ENCODE peak calls at places on chromosomes 2 and 18, in seven cellular contexts. One of them, this sample, is unnamed.

GRCh38 chr18:11747731-11748130 is 58.7 kb downstream of the GNAL start:
- DNase-seq in OCI-LY7: no peak
- DNase-seq in neural crest cell: no peak
- DNase-seq in HCT116: no peak
- DNase-seq in body of pancreas: no peak
- DNase-seq in GM12864: no peak
- DNase-seq in activated B cell treated with CpG ODN at 0.5 μM for 24 hours: no peak
- DNase-seq in this sample: no peak

GRCh38 chr2:73870084-73870483 is 22.7 kb upstream of the ACTG2 start:
- DNase-seq in OCI-LY7: no peak
- DNase-seq in neural crest cell: no peak
- DNase-seq in HCT116: no peak
- DNase-seq in body of pancreas: peak; percentile 29
- DNase-seq in GM12864: no peak
- DNase-seq in activated B cell treated with CpG ODN at 0.5 μM for 24 hours: no peak
- DNase-seq in this sample: no peak

GRCh38 chr18:2714140-2714539 is 58.6 kb downstream of the SMCHD1 start:
- DNase-seq in OCI-LY7: no peak
- DNase-seq in neural crest cell: no peak
- DNase-seq in HCT116: no peak
- DNase-seq in body of pancreas: no peak
- DNase-seq in GM12864: no peak
- DNase-seq in activated B cell treated with CpG ODN at 0.5 μM for 24 hours: no peak
- DNase-seq in this sample: no peak

GRCh38 chr18:76948345-76948744 is 126.0 kb downstream of the ZNF236 start:
- DNase-seq in OCI-LY7: no peak
- DNase-seq in neural crest cell: no peak
- DNase-seq in HCT116: no peak
- DNase-seq in body of pancreas: no peak
- DNase-seq in GM12864: no peak
- DNase-seq in activated B cell treated with CpG ODN at 0.5 μM for 24 hours: no peak
- DNase-seq in this sample: no peak

GRCh38 chr18:79506191-79507075 is 110.7 kb downstream of the NFATC1 start:
- DNase-seq in OCI-LY7: no peak
- DNase-seq in neural crest cell: no peak
- DNase-seq in HCT116: no peak
- DNase-seq in body of pancreas: no peak
- DNase-seq in GM12864: no peak
- DNase-seq in activated B cell treated with CpG ODN at 0.5 μM for 24 hours: peak; percentile 44
- DNase-seq in this sample: no peak

GRCh38 chr2:150232871-150233270 is 254.6 kb downstream of the RND3 start:
- DNase-seq in OCI-LY7: no peak
- DNase-seq in neural crest cell: no peak
- DNase-seq in HCT116: no peak
- DNase-seq in body of pancreas: no peak
- DNase-seq in GM12864: no peak
- DNase-seq in activated B cell treated with CpG ODN at 0.5 μM for 24 hours: no peak
- DNase-seq in this sample: no peak

GRCh38 chr2:42256502-42256901 is 87.3 kb downstream of the EML4 start:
- DNase-seq in OCI-LY7: peak; percentile 87
- DNase-seq in neural crest cell: no peak
- DNase-seq in HCT116: no peak
- DNase-seq in body of pancreas: no peak
- DNase-seq in GM12864: peak; percentile 53
- DNase-seq in activated B cell treated with CpG ODN at 0.5 μM for 24 hours: no peak
- DNase-seq in this sample: no peak

GRCh38 chr2:174939046-174939445 is 66.1 kb downstream of the CHN1 start:
- DNase-seq in OCI-LY7: no peak
- DNase-seq in neural crest cell: no peak
- DNase-seq in HCT116: peak; percentile 13
- DNase-seq in body of pancreas: no peak
- DNase-seq in GM12864: no peak
- DNase-seq in activated B cell treated with CpG ODN at 0.5 μM for 24 hours: no peak
- DNase-seq in this sample: no peak

GRCh38 chr2:233419626-233420431 is 65.5 kb downstream of the DGKD start:
- DNase-seq in OCI-LY7: peak; percentile 23
- DNase-seq in neural crest cell: no peak
- DNase-seq in HCT116: no peak
- DNase-seq in body of pancreas: no peak
- DNase-seq in GM12864: peak; percentile 57
- DNase-seq in activated B cell treated with CpG ODN at 0.5 μM for 24 hours: no peak
- DNase-seq in this sample: no peak

GRCh38 chr2:66127656-66128055 is 307.3 kb upstream of the MEIS1 start:
- DNase-seq in OCI-LY7: no peak
- DNase-seq in neural crest cell: no peak
- DNase-seq in HCT116: no peak
- DNase-seq in body of pancreas: no peak
- DNase-seq in GM12864: no peak
- DNase-seq in activated B cell treated with CpG ODN at 0.5 μM for 24 hours: no peak
- DNase-seq in this sample: no peak

GRCh38 chr18:22829781-22830180 is 103.3 kb upstream of the RBBP8 start:
- DNase-seq in OCI-LY7: no peak
- DNase-seq in neural crest cell: no peak
- DNase-seq in HCT116: no peak
- DNase-seq in body of pancreas: no peak
- DNase-seq in GM12864: no peak
- DNase-seq in activated B cell treated with CpG ODN at 0.5 μM for 24 hours: no peak
- DNase-seq in this sample: no peak

GRCh38 chr2:29317077-29317517 is 201.9 kb downstream of the CLIP4 start:
- DNase-seq in OCI-LY7: no peak
- DNase-seq in neural crest cell: no peak
- DNase-seq in HCT116: no peak
- DNase-seq in body of pancreas: peak; percentile 55
- DNase-seq in GM12864: peak; percentile 81
- DNase-seq in activated B cell treated with CpG ODN at 0.5 μM for 24 hours: no peak
- DNase-seq in this sample: no peak

GRCh38 chr2:54559593-54560145 is 103.5 kb downstream of the SPTBN1 start:
- DNase-seq in OCI-LY7: peak; percentile 42
- DNase-seq in neural crest cell: peak; percentile 15
- DNase-seq in HCT116: no peak
- DNase-seq in body of pancreas: peak; percentile 50
- DNase-seq in GM12864: no peak
- DNase-seq in activated B cell treated with CpG ODN at 0.5 μM for 24 hours: no peak
- DNase-seq in this sample: no peak

GRCh38 chr2:23121968-23122648 is 262.9 kb upstream of the KLHL29 start:
- DNase-seq in OCI-LY7: no peak
- DNase-seq in neural crest cell: no peak
- DNase-seq in HCT116: no peak
- DNase-seq in body of pancreas: no peak
- DNase-seq in GM12864: no peak
- DNase-seq in activated B cell treated with CpG ODN at 0.5 μM for 24 hours: no peak
- DNase-seq in this sample: no peak

GRCh38 chr18:49623571-49623970 is 61.7 kb downstream of the LIPG start:
- DNase-seq in OCI-LY7: no peak
- DNase-seq in neural crest cell: no peak
- DNase-seq in HCT116: no peak
- DNase-seq in body of pancreas: no peak
- DNase-seq in GM12864: no peak
- DNase-seq in activated B cell treated with CpG ODN at 0.5 μM for 24 hours: no peak
- DNase-seq in this sample: no peak

GRCh38 chr2:50345691-50346090 is 686.2 kb downstream of the NRXN1 start:
- DNase-seq in OCI-LY7: no peak
- DNase-seq in neural crest cell: no peak
- DNase-seq in HCT116: no peak
- DNase-seq in body of pancreas: no peak
- DNase-seq in GM12864: no peak
- DNase-seq in activated B cell treated with CpG ODN at 0.5 μM for 24 hours: no peak
- DNase-seq in this sample: no peak

GRCh38 chr2:50347355-50348044 is 684.4 kb downstream of the NRXN1 start:
- DNase-seq in OCI-LY7: no peak
- DNase-seq in neural crest cell: peak; percentile 38
- DNase-seq in HCT116: no peak
- DNase-seq in body of pancreas: no peak
- DNase-seq in GM12864: no peak
- DNase-seq in activated B cell treated with CpG ODN at 0.5 μM for 24 hours: no peak
- DNase-seq in this sample: no peak

GRCh38 chr2:50346586-50347351 is 685.2 kb downstream of the NRXN1 start:
- DNase-seq in OCI-LY7: no peak
- DNase-seq in neural crest cell: peak; percentile 3
- DNase-seq in HCT116: no peak
- DNase-seq in body of pancreas: no peak
- DNase-seq in GM12864: no peak
- DNase-seq in activated B cell treated with CpG ODN at 0.5 μM for 24 hours: no peak
- DNase-seq in this sample: no peak

GRCh38 chr2:50344509-50345106 is 687.3 kb downstream of the NRXN1 start:
- DNase-seq in OCI-LY7: peak; percentile 1
- DNase-seq in neural crest cell: no peak
- DNase-seq in HCT116: no peak
- DNase-seq in body of pancreas: no peak
- DNase-seq in GM12864: no peak
- DNase-seq in activated B cell treated with CpG ODN at 0.5 μM for 24 hours: no peak
- DNase-seq in this sample: no peak

GRCh38 chr2:50346104-50346503 is 685.8 kb downstream of the NRXN1 start:
- DNase-seq in OCI-LY7: no peak
- DNase-seq in neural crest cell: peak; percentile 1
- DNase-seq in HCT116: no peak
- DNase-seq in body of pancreas: no peak
- DNase-seq in GM12864: no peak
- DNase-seq in activated B cell treated with CpG ODN at 0.5 μM for 24 hours: no peak
- DNase-seq in this sample: no peak
- TF ChIP-seq CTCF in OCI-LY7: no peak
- TF ChIP-seq CTCF in neural crest cell: no peak
- TF ChIP-seq CTCF in HCT116: no peak
- TF ChIP-seq CTCF in body of pancreas: no peak
- TF ChIP-seq CTCF in GM12864: no peak
- TF ChIP-seq CTCF in activated B cell treated with CpG ODN at 0.5 μM for 24 hours: no peak
- TF ChIP-seq CTCF in this sample: no peak

DNA sequence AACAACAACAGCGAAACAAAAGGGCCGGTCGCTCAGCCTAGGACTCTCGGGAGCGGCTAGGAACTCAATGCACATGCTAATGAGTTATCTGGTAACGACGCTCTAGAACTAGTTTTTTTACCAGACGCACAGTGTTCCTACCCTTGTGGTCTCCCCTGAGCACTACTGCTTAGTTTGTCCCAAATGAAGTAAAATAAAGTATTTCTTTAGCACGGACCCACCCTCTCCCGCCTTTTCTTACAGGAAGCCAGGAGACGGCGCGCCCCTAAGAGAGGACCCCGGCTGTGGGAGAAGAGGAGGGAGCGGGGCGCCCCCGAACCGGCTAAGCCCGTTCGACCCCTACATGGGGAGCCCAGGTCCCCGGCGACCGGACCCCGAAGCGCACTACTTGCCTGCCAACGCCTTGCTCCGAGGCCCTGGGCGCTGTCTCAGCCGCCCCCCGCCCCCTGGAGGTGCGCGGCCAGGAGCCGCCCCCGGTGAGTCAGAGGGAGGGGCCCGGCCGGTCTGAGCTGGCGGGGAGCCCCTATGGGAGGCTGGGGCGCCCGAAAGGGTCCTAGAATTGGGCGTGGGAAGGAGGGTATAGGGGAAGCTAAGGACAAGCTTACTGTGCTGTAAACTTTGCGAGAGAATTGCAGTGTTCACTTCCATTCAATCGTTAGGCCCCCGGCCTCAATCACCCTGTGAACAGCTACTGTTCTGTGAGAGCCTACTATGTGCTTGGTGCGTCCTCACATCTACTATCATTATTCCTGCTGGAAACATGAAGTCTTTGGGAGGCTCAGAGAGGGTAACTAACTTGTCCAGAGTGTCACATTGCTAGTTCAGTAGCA is 3.6 kb upstream of the CAPG start:
- DNase-seq in OCI-LY7: no peak
- DNase-seq in neural crest cell: no peak
- DNase-seq in HCT116: no peak
- DNase-seq in body of pancreas: no peak
- DNase-seq in GM12864: no peak
- DNase-seq in activated B cell treated with CpG ODN at 0.5 μM for 24 hours: peak; percentile 64
- DNase-seq in this sample: peak; percentile 51
- TF ChIP-seq CTCF in OCI-LY7: no peak
- TF ChIP-seq CTCF in neural crest cell: peak; percentile 40
- TF ChIP-seq CTCF in HCT116: no peak
- TF ChIP-seq CTCF in body of pancreas: no peak
- TF ChIP-seq CTCF in GM12864: no peak
- TF ChIP-seq CTCF in activated B cell treated with CpG ODN at 0.5 μM for 24 hours: no peak
- TF ChIP-seq CTCF in this sample: no peak

DNA sequence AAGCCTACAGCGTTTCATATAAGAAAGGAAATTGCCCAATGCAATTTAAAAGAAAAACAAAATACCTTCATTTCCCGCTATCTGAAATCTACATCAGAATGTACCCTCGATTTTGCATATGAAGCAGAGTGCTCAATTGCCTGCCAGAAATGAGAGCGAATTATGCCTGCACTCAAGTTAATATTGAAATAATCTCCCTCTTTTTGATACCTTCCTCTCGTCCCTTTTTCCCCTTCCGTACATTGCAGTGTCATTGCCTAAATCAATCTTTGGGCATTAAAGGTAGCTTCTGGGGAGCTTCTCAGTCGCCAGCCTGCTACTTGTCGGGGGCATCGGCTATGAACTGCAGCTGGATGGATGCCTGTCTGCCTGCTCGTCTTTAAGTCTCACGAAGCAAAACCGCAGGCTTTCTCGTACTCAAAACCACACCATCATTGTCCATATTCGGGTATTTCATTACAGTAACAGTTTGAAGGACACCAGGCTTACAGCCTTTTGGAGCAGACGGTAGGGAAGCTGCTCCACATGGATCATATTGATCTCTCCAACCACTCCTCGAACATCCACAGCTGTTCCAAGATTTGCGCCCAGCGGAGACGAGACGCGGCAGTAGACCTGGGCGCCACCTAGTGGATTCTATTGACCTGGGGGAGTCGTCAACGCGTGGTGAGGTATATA is 64.0 kb upstream of the HNRNPA3 start:
- DNase-seq in OCI-LY7: peak; percentile 75
- DNase-seq in neural crest cell: peak; percentile 88
- DNase-seq in HCT116: peak; percentile 68
- DNase-seq in body of pancreas: peak; percentile 78
- DNase-seq in GM12864: peak; percentile 27
- DNase-seq in activated B cell treated with CpG ODN at 0.5 μM for 24 hours: peak; percentile 46
- DNase-seq in this sample: peak; percentile 53
- TF ChIP-seq CTCF in OCI-LY7: peak; percentile 98
- TF ChIP-seq CTCF in neural crest cell: peak; percentile 95
- TF ChIP-seq CTCF in HCT116: peak; percentile 94
- TF ChIP-seq CTCF in body of pancreas: peak; percentile 79
- TF ChIP-seq CTCF in GM12864: peak; percentile 91
- TF ChIP-seq CTCF in activated B cell treated with CpG ODN at 0.5 μM for 24 hours: peak; percentile 36
- TF ChIP-seq CTCF in this sample: peak; percentile 92

GRCh38 chr2:132669854-132670103 is 226 bp downstream of the LYPD1 start:
- DNase-seq in OCI-LY7: no peak
- DNase-seq in neural crest cell: peak; percentile 12
- DNase-seq in HCT116: no peak
- DNase-seq in body of pancreas: no peak
- DNase-seq in GM12864: no peak
- DNase-seq in activated B cell treated with CpG ODN at 0.5 μM for 24 hours: no peak
- DNase-seq in this sample: no peak

GRCh38 chr2:132670104-132670960 is at the start of gene LYPD1:
- DNase-seq in OCI-LY7: no peak
- DNase-seq in neural crest cell: peak; percentile 23
- DNase-seq in HCT116: no peak
- DNase-seq in body of pancreas: peak; percentile 20
- DNase-seq in GM12864: no peak
- DNase-seq in activated B cell treated with CpG ODN at 0.5 μM for 24 hours: no peak
- DNase-seq in this sample: no peak

GRCh38 chr2:132667716-132668115 is 2.3 kb downstream of the LYPD1 start:
- DNase-seq in OCI-LY7: no peak
- DNase-seq in neural crest cell: no peak
- DNase-seq in HCT116: no peak
- DNase-seq in body of pancreas: no peak
- DNase-seq in GM12864: no peak
- DNase-seq in activated B cell treated with CpG ODN at 0.5 μM for 24 hours: no peak
- DNase-seq in this sample: no peak

GRCh38 chr2:132668986-132669853 is 785 bp downstream of the LYPD1 start:
- DNase-seq in OCI-LY7: no peak
- DNase-seq in neural crest cell: peak; percentile 22
- DNase-seq in HCT116: no peak
- DNase-seq in body of pancreas: no peak
- DNase-seq in GM12864: no peak
- DNase-seq in activated B cell treated with CpG ODN at 0.5 μM for 24 hours: no peak
- DNase-seq in this sample: no peak

GRCh38 chr2:132668189-132668833 is 1.7 kb downstream of the LYPD1 start:
- DNase-seq in OCI-LY7: no peak
- DNase-seq in neural crest cell: peak; percentile 51
- DNase-seq in HCT116: no peak
- DNase-seq in body of pancreas: no peak
- DNase-seq in GM12864: no peak
- DNase-seq in activated B cell treated with CpG ODN at 0.5 μM for 24 hours: no peak
- DNase-seq in this sample: no peak
- TF ChIP-seq CTCF in OCI-LY7: no peak
- TF ChIP-seq CTCF in neural crest cell: peak; percentile 58
- TF ChIP-seq CTCF in HCT116: no peak
- TF ChIP-seq CTCF in body of pancreas: no peak
- TF ChIP-seq CTCF in GM12864: no peak
- TF ChIP-seq CTCF in activated B cell treated with CpG ODN at 0.5 μM for 24 hours: no peak
- TF ChIP-seq CTCF in this sample: no peak

This sample was measured in natural killer cell.